ENCODE peak calls at places on chromosomes 3 and 15, in seven cellular contexts. H, S, B, K, J, U and Y are unnamed samples.

GRCh38 chr3:194095464-194095863 is 40.5 kb upstream of the HES1 start:
- DNase-seq in H (no peak), S (no peak), B (no peak), K (no peak), J (no peak), U (peak; percentile 50), Y (peak; percentile 14)

GRCh38 chr3:129890125-129890524 is 3.4 kb downstream of the TMCC1 start:
- DNase-seq in H (no peak), S (peak; percentile 22), B (no peak), K (no peak), J (no peak), U (peak; percentile 35), Y (no peak)

GRCh38 chr15:67180514-67181191 is 73.8 kb downstream of the AAGAB start:
- DNase-seq in H (no peak), S (no peak), B (no peak), K (peak; percentile 30), J (peak; percentile 40), U (no peak), Y (no peak)

GRCh38 chr15:75061272-75061671 is 37.9 kb downstream of the PPCDC start:
- DNase-seq in H (no peak), S (no peak), B (no peak), K (no peak), J (no peak), U (peak; percentile 63), Y (no peak)

GRCh38 chr3:24242012-24242698 is 252.5 kb downstream of the THRB start:
- DNase-seq in H (no peak), S (no peak), B (no peak), K (no peak), J (peak; percentile 24), U (peak; percentile 72), Y (peak; percentile 91)

GRCh38 chr3:158912188-158912587 is 110.3 kb downstream of the MFSD1 start:
- DNase-seq in H (no peak), S (no peak), B (no peak), K (no peak), J (peak; percentile 54), U (no peak), Y (no peak)

GRCh38 chr15:50183112-50183794 is 1.3 kb downstream of the SLC27A2 start:
- DNase-seq in H (no peak), S (peak; percentile 24), B (no peak), K (no peak), J (no peak), U (peak; percentile 61), Y (no peak)

GRCh38 chr3:113968986-113969385 is 21.2 kb downstream of the ZDHHC23 start:
- DNase-seq in H (no peak), S (no peak), B (no peak), K (no peak), J (peak; percentile 12), U (no peak), Y (peak; percentile 37)

GRCh38 chr15:32721594-32721993 is 3.8 kb downstream of the GREM1 start:
- DNase-seq in H (no peak), S (no peak), B (no peak), K (no peak), J (no peak), U (no peak), Y (no peak)

GRCh38 chr3:69451594-69451993 is 65.7 kb upstream of the FRMD4B start:
- DNase-seq in H (no peak), S (no peak), B (no peak), K (no peak), J (peak; percentile 21), U (no peak), Y (no peak)

GRCh38 chr3:66256806-66257205 is 36.0 kb downstream of the SLC25A26 start:
- DNase-seq in H (no peak), S (no peak), B (no peak), K (no peak), J (no peak), U (no peak), Y (no peak)

GRCh38 chr3:124396397-124396796 is 333.9 kb upstream of the UMPS start:
- DNase-seq in H (no peak), S (no peak), B (no peak), K (no peak), J (no peak), U (no peak), Y (no peak)

GRCh38 chr3:110808630-110809029 is 263.0 kb upstream of the NECTIN3 start:
- DNase-seq in H (no peak), S (no peak), B (no peak), K (no peak), J (no peak), U (no peak), Y (peak; percentile 28)

GRCh38 chr3:32841875-32842505 is 24.2 kb downstream of the TRIM71 start:
- DNase-seq in H (no peak), S (no peak), B (no peak), K (no peak), J (no peak), U (peak; percentile 64), Y (peak; percentile 39)

GRCh38 chr15:90205050-90205848 is 4.1 kb downstream of the SEMA4B start:
- DNase-seq in H (no peak), S (no peak), B (no peak), K (no peak), J (no peak), U (no peak), Y (no peak)

GRCh38 chr3:48187579-48188265 is 495 bp downstream of the CDC25A start:
- DNase-seq in H (no peak), S (no peak), B (no peak), K (no peak), J (peak; percentile 39), U (no peak), Y (no peak)

GRCh38 chr3:16203671-16204629 is 29.5 kb downstream of the GALNT15 start:
- DNase-seq in H (no peak), S (no peak), B (no peak), K (peak; percentile 53), J (peak; percentile 10), U (no peak), Y (no peak)

GRCh38 chr15:70345251-70346019 is 247.7 kb upstream of the TLE3 start:
- DNase-seq in H (no peak), S (no peak), B (no peak), K (no peak), J (no peak), U (no peak), Y (no peak)

GRCh38 chr3:35908366-35909232 is 269.3 kb downstream of the ARPP21 start:
- DNase-seq in H (peak; percentile 16), S (peak; percentile 52), B (no peak), K (peak; percentile 87), J (peak; percentile 92), U (peak; percentile 66), Y (peak; percentile 66)

GRCh38 chr15:66698318-66698961 is 3.6 kb upstream of the SMAD6 start:
- DNase-seq in H (no peak), S (no peak), B (no peak), K (peak; percentile 91), J (peak; percentile 84), U (peak; percentile 75), Y (peak; percentile 52)

GRCh38 chr3:81744366-81744765 is 17.1 kb downstream of the GBE1 start:
- DNase-seq in H (no peak), S (no peak), B (no peak), K (no peak), J (peak; percentile 17), U (peak; percentile 87), Y (peak; percentile 92)

GRCh38 chr3:160226026-160226739 is 961 bp downstream of the C3orf80 start:
- DNase-seq in H (no peak), S (peak; percentile 10), B (no peak), K (peak; percentile 74), J (peak; percentile 65), U (no peak), Y (no peak)

GRCh38 chr15:96052572-96053038 is 277.9 kb upstream of the NR2F2 start:
- DNase-seq in H (no peak), S (no peak), B (no peak), K (peak; percentile 79), J (peak; percentile 81), U (no peak), Y (no peak)